ENCODE peak calls at places on chromosome 5, in six cellular contexts. V is fibroblast of lung, Q is OCI-LY7, Y is H1, B is GM23338, C is A673. O is an unnamed sample. For H3K4me1, the result is how much of the 10 kb centered on the place peaks cover.

GRCh38 chr5:133942589-133943474 is 25.6 kb downstream of the C5orf15 start:
- DNase-seq in V (no peak), Q (no peak), Y (peak), B (no peak), C (no peak), O (no peak)

GRCh38 chr5:143648696-143649095 is 163.3 kb upstream of the HMHB1 start:
- DNase-seq in V (no peak), Q (no peak), Y (no peak), B (peak), C (peak), O (no peak)

GRCh38 chr5:123125953-123126352 is 36.9 kb downstream of the PRDM6 start:
- DNase-seq in V (peak), Q (no peak), Y (no peak), B (no peak), C (peak), O (peak)

GRCh38 chr5:100797863-100798262 is 105.2 kb downstream of the ST8SIA4 start:
- DNase-seq in V (peak), Q (no peak), Y (no peak), B (no peak), C (no peak), O (no peak)

GRCh38 chr5:43044181-43044914 is 4.2 kb upstream of the ANXA2R start:
- DNase-seq in V (peak), Q (no peak), Y (peak), B (peak), C (no peak), O (no peak)

GRCh38 chr5:1709186-1709803 is 90.3 kb downstream of the MRPL36 start:
- DNase-seq in V (no peak), Q (peak), Y (peak), B (peak), C (no peak), O (no peak)

GRCh38 chr5:155753943-155754581 is 572.9 kb upstream of the SGCD start:
- DNase-seq in V (no peak), Q (no peak), Y (no peak), B (no peak), C (no peak), O (no peak)

GRCh38 chr5:154487541-154487940 is 9.5 kb upstream of the HAND1 start:
- DNase-seq in V (no peak), Q (no peak), Y (no peak), B (no peak), C (no peak), O (no peak)

GRCh38 chr5:54040773-54041172 is 269.6 kb downstream of the ARL15 start:
- DNase-seq in V (no peak), Q (no peak), Y (no peak), B (no peak), C (no peak), O (no peak)

GRCh38 chr5:141843156-141843927 is 34.9 kb downstream of the PCDH1 start:
- DNase-seq in V (no peak), Q (no peak), Y (no peak), B (peak), C (no peak), O (no peak)

GRCh38 chr5:87127426-87127825 is 140.3 kb upstream of the RASA1 start:
- DNase-seq in V (peak), Q (no peak), Y (no peak), B (no peak), C (no peak), O (no peak)

GRCh38 chr5:180052211-180052818 is 19.2 kb downstream of the RNF130 start:
- DNase-seq in V (no peak), Q (no peak), Y (no peak), B (no peak), C (no peak), O (no peak)

GRCh38 chr5:136382791-136383190 is 17.4 kb upstream of the TRPC7 start:
- DNase-seq in V (no peak), Q (no peak), Y (no peak), B (peak), C (no peak), O (no peak)
- H3K27ac ChIP-seq in V (no peak), Q (no peak), Y (no peak), B (no peak), C (no peak), O (no peak)

DNA sequence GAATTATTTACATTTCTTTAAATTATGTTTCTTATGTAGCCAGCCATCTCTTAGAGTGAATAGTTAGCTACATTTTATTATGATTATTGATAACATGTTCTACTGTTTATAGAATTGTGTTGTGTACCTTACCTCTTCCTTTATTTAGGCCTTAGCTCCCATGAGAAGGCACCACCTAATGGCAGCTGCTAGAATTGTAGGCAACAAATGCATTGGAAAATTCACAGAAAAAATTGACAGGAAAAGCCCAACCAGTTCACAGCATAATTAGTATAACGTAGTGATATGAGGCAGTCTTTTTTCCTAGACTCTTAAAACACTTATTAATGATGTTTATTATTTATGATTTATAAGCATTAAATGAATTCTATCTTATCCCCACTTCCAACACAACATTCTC is 175.8 kb downstream of the WDR70 start:
- DNase-seq in V (no peak), Q (peak), Y (no peak), B (peak), C (no peak), O (peak)
- TF ChIP-seq CTCF in V (no peak), Q (peak), Y (no peak), B (peak), C (peak), O (peak)

GRCh38 chr5:167769846-167770420 is 521.5 kb upstream of the WWC1 start:
- DNase-seq in V (no peak), Q (no peak), Y (no peak), B (no peak), C (no peak), O (no peak)

GRCh38 chr5:167765341-167765740 is 526.1 kb upstream of the WWC1 start:
- DNase-seq in V (no peak), Q (no peak), Y (no peak), B (no peak), C (peak), O (peak)

GRCh38 chr5:167770461-167770860 is 521.0 kb upstream of the WWC1 start:
- DNase-seq in V (peak), Q (no peak), Y (no peak), B (no peak), C (no peak), O (no peak)

GRCh38 chr5:167766957-167767356 is 524.5 kb upstream of the WWC1 start:
- DNase-seq in V (no peak), Q (no peak), Y (no peak), B (no peak), C (no peak), O (no peak)

DNA sequence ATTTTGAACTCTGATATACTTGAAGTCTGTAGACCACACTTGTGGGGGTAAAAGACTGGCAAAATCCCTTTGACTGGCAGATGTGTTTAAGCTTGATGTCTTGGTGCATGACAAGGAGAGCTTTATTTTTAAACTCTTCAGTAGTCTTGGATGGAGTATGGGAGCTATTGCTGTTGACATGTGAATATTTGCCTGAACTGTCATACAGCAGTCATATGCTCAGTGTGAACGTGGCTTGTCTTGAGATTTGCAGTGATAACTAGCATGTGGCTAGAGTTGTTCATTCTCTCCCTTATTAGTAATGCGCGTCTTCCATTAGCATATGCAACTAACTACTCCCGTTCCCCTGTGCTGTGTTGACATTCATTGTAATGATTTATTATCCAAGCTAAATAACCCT is 523.7 kb upstream of the WWC1 start:
- DNase-seq in V (no peak), Q (no peak), Y (no peak), B (no peak), C (no peak), O (no peak)
- H3K4me1 ChIP-seq in V (under half), Q (under half), Y (under half), B (under half), C (under half), O (under half)

DNA sequence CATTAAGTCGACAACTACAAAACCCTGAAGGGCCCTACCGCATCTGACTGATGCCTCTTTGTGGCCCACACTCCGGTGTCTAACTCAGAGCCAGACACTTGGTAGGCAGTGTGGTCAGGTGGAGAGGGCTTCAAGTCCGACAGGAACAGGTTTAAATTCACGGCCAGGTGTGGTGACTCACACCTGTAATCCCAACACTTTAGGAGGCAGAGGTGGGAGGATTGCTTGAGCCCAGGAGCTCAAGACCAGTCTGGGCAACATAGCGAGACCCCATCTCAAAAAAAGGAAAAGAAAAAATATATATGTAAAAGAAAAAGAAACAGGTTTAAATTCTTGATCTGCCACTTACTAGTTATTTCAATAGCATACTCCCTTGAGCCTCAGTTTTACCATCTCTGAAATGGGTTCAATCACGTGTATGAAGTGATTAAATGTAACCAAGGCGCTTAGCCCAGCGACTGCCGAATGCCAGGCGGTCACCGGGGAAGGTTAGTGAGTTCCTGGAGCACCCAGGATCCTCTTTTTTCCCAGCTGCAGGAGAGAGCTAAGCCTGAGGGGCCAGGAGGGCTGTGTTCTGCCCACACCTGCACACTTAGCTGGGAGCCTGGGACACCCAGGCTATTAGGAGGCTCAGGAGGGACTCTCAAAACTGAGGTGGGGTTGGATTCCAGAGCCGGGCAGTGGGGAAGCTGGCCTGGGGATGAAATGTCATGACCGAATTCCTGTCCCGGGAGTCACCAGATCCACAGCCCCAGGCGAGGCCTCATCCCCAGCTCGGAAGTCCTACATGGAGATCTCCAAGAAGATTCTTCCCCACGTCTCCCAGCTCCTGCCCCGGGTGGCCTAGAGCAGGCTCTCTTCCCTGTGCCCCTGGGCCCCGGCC is 858 bp downstream of the CLTB start:
- DNase-seq in V (peak), Q (peak), Y (peak), B (peak), C (peak), O (peak)
- H3K27ac ChIP-seq in V (peak), Q (peak), Y (no peak), B (no peak), C (peak), O (peak)

DNA sequence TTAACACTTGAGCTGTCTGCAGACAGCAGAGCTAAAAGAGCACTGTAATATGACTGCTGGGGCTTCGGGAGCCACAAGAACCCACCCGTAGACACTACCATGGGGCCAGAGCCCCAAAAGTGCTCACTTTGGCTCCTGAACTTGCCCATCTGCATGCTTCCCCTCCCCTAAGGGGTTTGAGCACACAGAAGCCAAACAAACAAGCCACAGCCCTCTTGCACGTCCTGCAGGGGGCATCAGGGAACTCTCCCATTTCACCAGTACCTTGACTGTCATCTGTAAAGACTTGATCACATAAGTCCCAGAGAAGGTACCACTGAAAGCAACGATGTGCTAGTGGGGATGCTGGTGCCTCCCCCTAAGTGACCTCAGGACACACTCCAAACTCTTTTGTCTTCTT is 681.8 kb downstream of the SEMA5A start:
- DNase-seq in V (peak), Q (peak), Y (peak), B (peak), C (no peak), O (peak)
- TF ChIP-seq CTCF in V (peak), Q (peak), Y (peak), B (peak), C (peak), O (peak)

DNA sequence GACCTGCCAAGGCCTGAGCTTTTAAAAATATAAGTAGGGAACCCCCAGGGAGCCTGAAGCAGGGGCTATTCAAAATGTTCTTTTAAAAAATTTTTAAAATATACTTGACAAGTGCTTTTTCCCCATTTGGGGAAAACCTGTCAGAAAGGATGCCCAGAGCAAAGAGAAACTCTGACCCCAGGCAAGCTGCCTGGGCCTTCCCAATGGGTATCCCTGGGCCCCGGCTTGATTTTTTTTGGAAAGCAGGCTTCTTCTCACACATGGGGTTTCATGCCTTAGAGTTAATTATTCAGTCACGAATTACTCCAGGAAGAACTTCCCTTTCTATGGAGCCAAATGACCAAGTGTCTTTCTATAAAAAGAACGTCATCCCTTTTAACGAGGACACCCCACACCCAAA is 203.0 kb downstream of the SLIT3 start:
- DNase-seq in V (no peak), Q (no peak), Y (no peak), B (no peak), C (no peak), O (no peak)
- H3K4me1 ChIP-seq in V (under half), Q (under half), Y (under half), B (under half), C (under half), O (under half)

GRCh38 chr5:72140711-72141110 is 33.4 kb downstream of the MAP1B start:
- DNase-seq in V (no peak), Q (no peak), Y (no peak), B (no peak), C (no peak), O (no peak)
- H3K27ac ChIP-seq in V (peak), Q (no peak), Y (no peak), B (no peak), C (peak), O (no peak)

GRCh38 chr5:173281910-173282309 is 46.3 kb downstream of the STC2 start:
- DNase-seq in V (peak), Q (peak), Y (no peak), B (peak), C (peak), O (peak)
- TF ChIP-seq CTCF in V (peak), Q (peak), Y (peak), B (peak), C (peak), O (peak)

GRCh38 chr5:73625314-73625904 is 587 bp upstream of the ARHGEF28 start:
- DNase-seq in V (peak), Q (no peak), Y (no peak), B (no peak), C (peak), O (peak)
- H3K4me1 ChIP-seq in V (under half), Q (under half), Y (under half), B (under half), C (under half), O (under half)